ENCODE peak calls at places on chromosome 10, in nine cellular contexts. P is fibroblast of pulmonary artery, S is WTC11, B is left ventricle myocardium inferior, O is GM10248, F is mammary epithelial cell, Z is cardiac fibroblast, U is HFFc6, D is fibroblast of lung. V is an unnamed sample.

GRCh38 chr10:58757352-58758071 is 244.8 kb downstream of the BICC1 start:
- DNase-seq in S (no peak), D (no peak), U (no peak), B (no peak), F (no peak), Z (no peak), O (peak), P (no peak), V (no peak)

GRCh38 chr10:129123428-129123827 is 343.6 kb upstream of the MGMT start:
- DNase-seq in O (no peak), Z (no peak), B (no peak), U (no peak), S (no peak), P (no peak), D (no peak), F (no peak), V (no peak)

GRCh38 chr10:62085821-62086220 is 182.8 kb downstream of the RTKN2 start:
- DNase-seq in U (no peak), P (no peak), S (no peak), D (no peak), F (no peak), Z (no peak), O (no peak), B (no peak), V (no peak)

GRCh38 chr10:10056958-10057357 is 960.7 kb upstream of the CELF2 start:
- DNase-seq in Z (peak), D (peak), F (no peak), U (no peak), B (no peak), S (no peak), O (no peak), P (peak), V (no peak)

GRCh38 chr10:104683567-104683966 is 42.5 kb downstream of the SORCS3 start:
- DNase-seq in D (no peak), U (no peak), F (no peak), P (no peak), Z (no peak), O (no peak), S (no peak), B (no peak), V (no peak)

GRCh38 chr10:78754269-78755074 is 314.3 kb upstream of the ZMIZ1 start:
- DNase-seq in F (no peak), D (peak), U (peak), O (no peak), P (peak), Z (peak), S (no peak), B (no peak), V (no peak)

GRCh38 chr10:62045765-62046521 is 144.4 kb downstream of the ARID5B start:
- DNase-seq in D (peak), S (no peak), U (peak), P (peak), O (no peak), Z (peak), B (no peak), F (no peak), V (no peak)

GRCh38 chr10:12748186-12748585 is 253.3 kb downstream of the CCDC3 start:
- DNase-seq in B (no peak), F (no peak), U (no peak), Z (no peak), D (no peak), S (no peak), P (no peak), O (no peak), V (no peak)

DNA sequence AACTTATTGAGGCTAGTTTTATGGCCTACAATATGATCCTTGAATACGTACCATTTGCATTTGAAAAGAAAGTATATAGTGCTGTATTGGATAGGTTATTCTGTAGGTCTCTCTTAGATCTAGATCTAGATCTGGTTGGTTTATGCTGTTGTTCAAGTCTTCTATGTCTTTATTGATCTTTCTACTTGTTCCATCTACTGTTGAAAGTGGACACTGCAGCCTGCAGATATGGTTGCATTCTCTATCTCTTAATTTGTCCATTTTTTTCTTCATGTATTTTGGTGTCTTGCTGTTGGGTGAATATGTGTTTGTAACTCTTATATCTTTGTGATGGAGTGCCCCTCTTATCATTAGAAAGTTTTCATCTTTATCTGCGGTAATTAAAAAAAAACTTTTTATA is 139.4 kb upstream of the PCDH15 start:
- DNase-seq in Z (no peak), U (no peak), F (no peak), P (no peak), S (no peak), O (no peak), B (no peak), D (peak), V (no peak)
- TF ChIP-seq CTCF in Z (no peak), U (no peak), F (peak), P (no peak), S (no peak), O (peak), B (peak), D (peak), V (no peak)

GRCh38 chr10:4267084-4267774 is 482.2 kb upstream of the KLF6 start:
- DNase-seq in U (no peak), Z (peak), F (no peak), O (no peak), S (no peak), P (peak), D (peak), B (no peak), V (no peak)
- TF ChIP-seq CTCF in U (peak), Z (peak), F (peak), O (no peak), S (no peak), P (peak), D (no peak), B (peak), V (no peak)

GRCh38 chr10:112771733-112772132 is 178.3 kb upstream of the TCF7L2 start:
- DNase-seq in U (no peak), S (no peak), B (no peak), D (no peak), F (no peak), P (no peak), O (no peak), Z (no peak), V (no peak)

GRCh38 chr10:112774808-112775207 is 175.2 kb upstream of the TCF7L2 start:
- DNase-seq in B (no peak), O (no peak), P (no peak), U (no peak), D (no peak), S (no peak), F (no peak), Z (no peak), V (no peak)

GRCh38 chr10:112775347-112775746 is 174.7 kb upstream of the TCF7L2 start:
- DNase-seq in O (no peak), F (no peak), D (peak), B (no peak), Z (peak), U (peak), S (no peak), P (no peak), V (no peak)

GRCh38 chr10:112774210-112774609 is 175.8 kb upstream of the TCF7L2 start:
- DNase-seq in Z (no peak), U (no peak), F (no peak), S (no peak), O (no peak), P (no peak), B (no peak), D (no peak), V (no peak)

DNA sequence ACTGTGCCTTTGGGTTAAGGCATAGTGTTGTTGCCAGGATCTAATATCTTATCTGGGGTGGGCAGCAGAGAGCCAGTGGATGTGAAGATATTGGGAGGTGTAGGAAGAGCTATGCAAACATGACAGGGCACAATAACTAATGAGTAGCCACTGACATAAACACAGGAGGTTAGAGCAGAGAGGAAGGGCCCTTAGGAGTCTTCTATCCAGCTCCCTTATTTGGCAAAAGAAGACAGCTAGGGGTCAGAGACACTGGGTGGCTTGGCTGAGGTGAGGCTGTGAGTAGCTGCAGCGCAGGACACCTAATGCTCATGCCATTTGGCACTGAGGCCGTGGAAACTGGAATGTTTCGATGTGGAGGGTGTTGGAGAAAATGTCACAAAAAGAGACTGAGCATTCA is 176.3 kb upstream of the TCF7L2 start:
- DNase-seq in Z (no peak), B (no peak), D (no peak), F (no peak), U (no peak), O (no peak), P (no peak), S (no peak), V (no peak)
- TF ChIP-seq CTCF in Z (no peak), B (no peak), D (no peak), F (no peak), U (no peak), O (no peak), P (no peak), S (no peak), V (no peak)

GRCh38 chr10:26534384-26534783 is 96.2 kb downstream of the APBB1IP start:
- DNase-seq in U (no peak), D (no peak), P (no peak), Z (no peak), S (peak), B (no peak), O (no peak), F (no peak), V (no peak)
- TF ChIP-seq CTCF in U (peak), D (no peak), P (no peak), Z (no peak), S (peak), B (no peak), O (no peak), F (no peak), V (no peak)

V was measured in dorsolateral prefrontal cortex.